ENCODE peak calls at places on chromosomes 5 and 9, in nine cellular contexts. K is cardiac fibroblast, U is heart right ventricle, M is psoas muscle, L is kidney epithelial cell, O is AG04450, X is endodermal cell, Q is keratinocyte, E is HCT116. V is an unnamed sample.

GRCh38 chr9:87109851-87110250 is 162.5 kb upstream of the GAS1 start:
- DNase-seq in L (no peak), K (peak), U (no peak), X (no peak), M (no peak), Q (no peak), O (no peak), E (no peak), V (peak)

GRCh38 chr5:39187873-39188731 is 31.3 kb downstream of the FYB1 start:
- DNase-seq in X (no peak), M (no peak), K (no peak), O (no peak), E (no peak), U (no peak), L (no peak), Q (no peak), V (no peak)

GRCh38 chr5:139646912-139647391 is 1.2 kb upstream of the CXXC5 start:
- DNase-seq in L (no peak), X (peak), K (no peak), O (no peak), M (peak), U (no peak), Q (no peak), E (no peak), V (no peak)

GRCh38 chr5:15966066-15966640 is 213.4 kb downstream of the MARCHF11 start:
- DNase-seq in K (peak), U (no peak), O (no peak), L (no peak), X (no peak), M (no peak), E (no peak), Q (no peak), V (no peak)

GRCh38 chr9:21681641-21682040 is 120.8 kb upstream of the MTAP start:
- DNase-seq in Q (peak), L (peak), O (no peak), X (no peak), E (no peak), K (peak), M (no peak), U (no peak), V (peak)

GRCh38 chr5:60674251-60674650 is 25.7 kb downstream of the DEPDC1B start:
- DNase-seq in M (no peak), Q (no peak), L (no peak), X (no peak), E (no peak), U (no peak), K (no peak), O (no peak), V (no peak)

GRCh38 chr5:28284788-28285187 is 1246.4 kb upstream of the CDH9 start:
- DNase-seq in X (no peak), M (no peak), U (no peak), E (no peak), O (no peak), L (no peak), K (no peak), Q (no peak), V (no peak)

GRCh38 chr9:19925674-19926503 is 137.1 kb upstream of the SLC24A2 start:
- DNase-seq in X (peak), Q (peak), M (peak), E (peak), L (peak), U (peak), O (peak), K (peak), V (peak)

GRCh38 chr5:944992-945685 is 52.5 kb downstream of the TRIP13 start:
- DNase-seq in U (no peak), L (no peak), M (no peak), X (no peak), E (no peak), O (no peak), K (no peak), Q (no peak), V (no peak)

GRCh38 chr9:135533674-135534073 is 12.3 kb upstream of the OBP2A start:
- DNase-seq in K (no peak), Q (no peak), M (no peak), O (no peak), L (no peak), X (no peak), U (no peak), E (no peak), V (no peak)

GRCh38 chr9:9752722-9753121 is 860.1 kb downstream of the PTPRD start:
- DNase-seq in X (no peak), M (no peak), U (no peak), L (no peak), K (no peak), O (no peak), E (no peak), Q (no peak), V (no peak)

GRCh38 chr5:103587185-103587748 is 24.7 kb upstream of the NUDT12 start:
- DNase-seq in X (no peak), U (no peak), L (no peak), Q (no peak), E (no peak), M (no peak), K (peak), O (no peak), V (peak)

GRCh38 chr5:178162481-178162880 is 8.8 kb upstream of the NHP2 start:
- DNase-seq in K (no peak), M (no peak), U (no peak), L (no peak), Q (no peak), O (no peak), E (no peak), X (peak), V (no peak)

DNA sequence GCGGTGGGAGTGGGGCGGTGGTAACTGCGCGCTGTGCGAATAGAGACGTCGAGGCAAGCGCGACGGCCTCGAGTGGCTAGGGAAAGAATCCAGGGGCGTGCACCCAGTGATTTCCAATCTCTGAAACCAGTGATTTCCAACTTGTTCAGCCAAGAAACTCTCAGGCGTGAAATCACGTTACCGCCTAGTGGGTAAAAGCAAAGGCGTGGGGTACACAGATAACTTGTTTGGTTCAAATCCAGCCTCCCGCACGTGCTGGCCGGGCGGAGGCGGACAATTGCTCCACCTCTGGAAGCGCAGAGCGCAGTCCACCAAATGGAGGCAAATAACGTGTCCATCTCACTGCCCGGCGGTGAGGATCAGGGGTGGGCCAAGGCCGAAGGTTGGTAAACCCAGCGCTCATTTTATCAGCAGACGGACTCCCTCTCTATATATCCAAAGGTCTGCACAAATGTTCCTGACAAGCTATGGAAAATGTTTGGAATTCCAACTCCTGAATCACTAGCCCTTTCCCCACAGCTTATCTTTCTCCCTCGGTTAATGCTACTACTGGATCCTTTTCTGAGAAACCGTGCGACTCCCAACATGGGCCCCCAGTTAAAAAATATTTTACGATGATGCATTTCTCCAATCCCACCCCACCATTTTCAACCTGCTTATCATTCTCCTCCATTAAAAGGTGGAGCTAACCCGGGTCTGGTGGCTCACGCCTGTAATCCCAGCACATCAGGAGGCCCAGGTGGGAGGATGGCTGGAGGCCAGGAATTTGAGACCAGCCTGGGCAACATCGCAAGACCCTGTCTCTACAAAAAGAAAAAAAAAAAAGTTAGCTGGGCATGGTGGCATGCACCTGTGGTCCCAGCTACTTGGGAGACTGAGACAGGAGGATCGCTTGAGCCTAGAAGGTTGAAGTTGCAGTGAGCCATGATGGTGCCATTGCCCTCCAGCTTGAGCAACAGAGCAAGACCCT is 950 bp upstream of the FNBP1 start:
- DNase-seq in L (no peak), O (no peak), U (peak), M (peak), X (no peak), Q (no peak), E (no peak), K (peak), V (peak)
- TF ChIP-seq CTCF in L (no peak), O (peak), U (peak), M (no peak), X (no peak), Q (no peak), E (no peak), K (no peak), V (peak)

DNA sequence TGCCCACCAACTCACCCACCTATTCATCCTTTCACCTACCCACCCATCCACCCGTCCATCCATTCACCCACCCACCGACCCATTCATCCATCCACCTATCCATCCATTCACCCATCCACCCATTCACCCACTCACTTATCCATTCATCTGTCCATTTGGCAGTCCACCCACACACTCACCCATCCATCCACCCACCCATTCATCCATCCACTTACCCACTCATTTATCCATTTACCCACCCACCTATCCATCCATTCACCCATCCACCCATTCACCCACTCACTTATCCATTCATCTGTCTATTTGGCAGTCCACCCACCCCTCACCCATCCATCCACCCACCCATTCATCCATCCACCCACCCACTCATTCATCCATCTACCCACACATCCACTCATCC is 278.1 kb upstream of the IRX4 start:
- DNase-seq in O (no peak), M (no peak), U (no peak), E (no peak), Q (no peak), X (no peak), K (no peak), L (no peak), V (no peak)
- H3K4me3 ChIP-seq in O (no peak), M (no peak), U (no peak), E (no peak), Q (no peak), X (no peak), K (no peak), L (no peak), V (no peak)

DNA sequence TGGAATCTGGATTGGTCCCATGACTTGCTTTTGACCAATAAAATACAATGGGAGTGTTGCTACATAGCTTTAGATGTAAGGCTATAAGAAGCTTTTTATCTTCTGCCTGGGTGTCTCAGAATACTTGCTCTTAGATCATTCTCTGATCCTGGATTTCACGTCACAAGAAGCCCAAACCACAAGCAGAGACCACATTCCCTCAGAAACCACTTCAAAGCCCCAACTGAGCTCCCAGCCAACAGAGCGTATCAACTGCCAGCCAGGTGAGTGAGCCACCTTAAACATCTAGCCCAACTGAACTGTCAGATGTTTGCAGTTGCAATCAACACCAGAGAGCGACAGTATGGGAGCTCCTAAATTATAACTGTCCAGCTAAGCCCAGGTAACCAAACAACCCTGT is 687.1 kb downstream of the TLE1 start:
- DNase-seq in O (no peak), Q (no peak), K (no peak), E (peak), L (peak), M (no peak), X (peak), U (no peak), V (no peak)
- TF ChIP-seq CTCF in O (no peak), Q (no peak), K (no peak), E (no peak), L (no peak), M (no peak), X (no peak), U (no peak), V (no peak)

GRCh38 chr5:73947876-73948275 is 321.9 kb downstream of the ARHGEF28 start:
- DNase-seq in O (no peak), U (no peak), M (no peak), K (no peak), L (no peak), X (no peak), E (no peak), Q (no peak), V (no peak)
- H3K4me3 ChIP-seq in O (no peak), U (no peak), M (no peak), K (no peak), L (no peak), X (no peak), E (no peak), Q (no peak), V (no peak)

GRCh38 chr9:2875218-2875977 is 31.5 kb upstream of the PUM3 start:
- DNase-seq in K (no peak), L (no peak), X (no peak), M (no peak), O (no peak), Q (no peak), U (no peak), E (no peak), V (no peak)

GRCh38 chr9:2870340-2870739 is 26.4 kb upstream of the PUM3 start:
- DNase-seq in L (no peak), O (no peak), X (no peak), U (no peak), M (no peak), K (no peak), Q (no peak), E (no peak), V (no peak)

GRCh38 chr9:2872941-2873323 is 29.0 kb upstream of the PUM3 start:
- DNase-seq in O (no peak), M (no peak), K (no peak), U (no peak), E (no peak), X (no peak), L (no peak), Q (no peak), V (no peak)

GRCh38 chr9:2874001-2874750 is 30.3 kb upstream of the PUM3 start:
- DNase-seq in O (no peak), M (no peak), U (no peak), L (no peak), K (peak), E (no peak), X (no peak), Q (no peak), V (peak)

DNA sequence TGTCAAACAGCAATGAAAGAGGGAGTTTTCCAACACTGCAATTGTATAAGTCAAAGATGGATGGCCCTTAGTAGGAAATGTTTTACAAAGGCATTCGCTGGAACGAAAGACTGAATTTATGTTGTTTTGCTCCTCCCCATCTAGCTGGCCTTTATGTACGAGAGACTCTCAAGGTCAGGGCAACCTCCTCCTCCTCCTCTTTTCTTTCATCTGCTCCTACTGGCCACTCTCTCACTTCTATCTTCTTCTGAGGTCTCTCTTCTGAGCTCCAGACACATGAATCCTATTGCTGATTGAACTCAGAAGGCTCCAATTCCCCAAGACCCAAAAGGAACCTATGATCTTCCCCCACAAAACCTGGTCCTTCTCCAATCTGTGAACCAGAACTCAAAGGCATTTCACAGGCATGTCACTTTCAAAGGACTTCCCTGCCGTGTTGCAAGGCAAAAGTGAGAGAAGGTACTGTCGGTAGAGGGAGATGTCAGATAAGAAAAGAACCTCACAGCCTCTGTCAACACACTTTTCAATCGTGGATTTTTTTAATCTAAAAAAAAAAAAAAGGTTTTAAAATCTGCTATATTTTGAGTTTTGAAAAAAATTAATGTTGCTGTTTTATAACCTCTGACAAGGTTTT is 28.5 kb upstream of the PUM3 start:
- DNase-seq in X (peak), O (no peak), E (peak), Q (no peak), L (no peak), M (no peak), K (peak), U (no peak), V (peak)
- TF ChIP-seq CTCF in X (peak), O (peak), E (no peak), Q (peak), L (peak), M (peak), K (peak), U (peak), V (peak)

GRCh38 chr9:110580850-110581249 is 1.3 kb upstream of the SVEP1 start:
- DNase-seq in M (no peak), K (peak), L (no peak), U (no peak), Q (peak), O (no peak), E (no peak), X (no peak), V (peak)
- H3K4me3 ChIP-seq in M (no peak), K (no peak), L (no peak), U (no peak), Q (no peak), O (peak), E (no peak), X (no peak), V (peak)

GRCh38 chr9:89455356-89455824 is 42.5 kb downstream of the SEMA4D start:
- DNase-seq in L (no peak), Q (no peak), K (no peak), U (no peak), E (no peak), M (no peak), O (no peak), X (no peak), V (no peak)
- TF ChIP-seq CTCF in L (no peak), Q (no peak), K (no peak), U (no peak), E (no peak), M (no peak), O (no peak), X (no peak), V (no peak)

V was measured in fibroblast of pulmonary artery.